ENCODE peak calls at places on chromosomes 2 and 18, in four cellular contexts. One of them, this sample, is unnamed.
A peak's percentile ranks its signal among the peaks of the same experiment; 100 is the strongest.

GRCh38 chr2:73293534-73294171 is at the start of gene EGR4:
- DNase-seq in right lobe of liver: peak; percentile 55
- DNase-seq in DMS 273 treated with DMSO at 0.1 percent for 48 hours: peak; percentile 76
- DNase-seq in RPMI8226: peak; percentile 69
- DNase-seq in this sample: no peak

GRCh38 chr18:57845468-57846103 is 42.5 kb upstream of the ATP8B1 start:
- DNase-seq in right lobe of liver: no peak
- DNase-seq in DMS 273 treated with DMSO at 0.1 percent for 48 hours: no peak
- DNase-seq in RPMI8226: no peak
- DNase-seq in this sample: no peak

GRCh38 chr2:241762321-241762932 is 14.2 kb upstream of the GAL3ST2 start:
- DNase-seq in right lobe of liver: no peak
- DNase-seq in DMS 273 treated with DMSO at 0.1 percent for 48 hours: no peak
- DNase-seq in RPMI8226: no peak
- DNase-seq in this sample: no peak

GRCh38 chr2:197786010-197786877 is 1.1 kb upstream of the BOLL start:
- DNase-seq in right lobe of liver: no peak
- DNase-seq in DMS 273 treated with DMSO at 0.1 percent for 48 hours: no peak
- DNase-seq in RPMI8226: peak; percentile 17
- DNase-seq in this sample: no peak

GRCh38 chr2:168397629-168398028 is 58.4 kb upstream of the CERS6 start:
- DNase-seq in right lobe of liver: no peak
- DNase-seq in DMS 273 treated with DMSO at 0.1 percent for 48 hours: peak; percentile 51
- DNase-seq in RPMI8226: no peak
- DNase-seq in this sample: no peak

GRCh38 chr2:69773201-69773600 is 31.3 kb downstream of the ANXA4 start:
- DNase-seq in right lobe of liver: no peak
- DNase-seq in DMS 273 treated with DMSO at 0.1 percent for 48 hours: no peak
- DNase-seq in RPMI8226: no peak
- DNase-seq in this sample: no peak

GRCh38 chr2:37361416-37361815 is 17.0 kb downstream of the QPCT start:
- DNase-seq in right lobe of liver: no peak
- DNase-seq in DMS 273 treated with DMSO at 0.1 percent for 48 hours: no peak
- DNase-seq in RPMI8226: no peak
- DNase-seq in this sample: no peak

GRCh38 chr2:10221443-10221842 is 81.3 kb upstream of the HPCAL1 start:
- DNase-seq in right lobe of liver: no peak
- DNase-seq in DMS 273 treated with DMSO at 0.1 percent for 48 hours: no peak
- DNase-seq in RPMI8226: no peak
- DNase-seq in this sample: no peak

GRCh38 chr2:101516833-101517690 is 42.1 kb upstream of the RFX8 start:
- DNase-seq in right lobe of liver: no peak
- DNase-seq in DMS 273 treated with DMSO at 0.1 percent for 48 hours: no peak
- DNase-seq in RPMI8226: no peak
- DNase-seq in this sample: peak; percentile 80

GRCh38 chr2:61470122-61470951 is 550 bp downstream of the USP34 start:
- DNase-seq in right lobe of liver: peak; percentile 96
- DNase-seq in DMS 273 treated with DMSO at 0.1 percent for 48 hours: no peak
- DNase-seq in RPMI8226: peak; percentile 84
- DNase-seq in this sample: peak; percentile 83

GRCh38 chr2:67938053-67938452 is 124.8 kb downstream of the C1D start:
- DNase-seq in right lobe of liver: no peak
- DNase-seq in DMS 273 treated with DMSO at 0.1 percent for 48 hours: no peak
- DNase-seq in RPMI8226: no peak
- DNase-seq in this sample: no peak

GRCh38 chr18:45755936-45756335 is 32.0 kb downstream of the SLC14A1 start:
- DNase-seq in right lobe of liver: no peak
- DNase-seq in DMS 273 treated with DMSO at 0.1 percent for 48 hours: no peak
- DNase-seq in RPMI8226: peak; percentile 18
- DNase-seq in this sample: no peak

GRCh38 chr2:44130441-44130840 is 38.2 kb upstream of the PPM1B start:
- DNase-seq in right lobe of liver: no peak
- DNase-seq in DMS 273 treated with DMSO at 0.1 percent for 48 hours: no peak
- DNase-seq in RPMI8226: no peak
- DNase-seq in this sample: no peak

GRCh38 chr2:178917555-178917954 is 110.3 kb upstream of the TTN start:
- DNase-seq in right lobe of liver: no peak
- DNase-seq in DMS 273 treated with DMSO at 0.1 percent for 48 hours: no peak
- DNase-seq in RPMI8226: no peak
- DNase-seq in this sample: no peak

GRCh38 chr2:70641263-70641784 is 87.7 kb upstream of the TGFA start:
- DNase-seq in right lobe of liver: no peak
- DNase-seq in DMS 273 treated with DMSO at 0.1 percent for 48 hours: no peak
- DNase-seq in RPMI8226: no peak
- DNase-seq in this sample: no peak

GRCh38 chr2:99605036-99605435 is 115.2 kb upstream of the REV1 start:
- DNase-seq in right lobe of liver: no peak
- DNase-seq in DMS 273 treated with DMSO at 0.1 percent for 48 hours: no peak
- DNase-seq in RPMI8226: no peak
- DNase-seq in this sample: no peak

GRCh38 chr2:148794558-148794957 is 80.5 kb upstream of the KIF5C start:
- DNase-seq in right lobe of liver: no peak
- DNase-seq in DMS 273 treated with DMSO at 0.1 percent for 48 hours: no peak
- DNase-seq in RPMI8226: no peak
- DNase-seq in this sample: no peak

GRCh38 chr2:226423498-226423960 is 376.1 kb downstream of the IRS1 start:
- DNase-seq in right lobe of liver: no peak
- DNase-seq in DMS 273 treated with DMSO at 0.1 percent for 48 hours: no peak
- DNase-seq in RPMI8226: peak; percentile 30
- DNase-seq in this sample: peak; percentile 67